ENCODE peak calls at places on chromosomes 6 and 20, in four cellular contexts. W, M, P and O are unnamed samples. For H3K36me3 and H3K27me3, the result is how much of the 10 kb centered on the place peaks cover.

GRCh38 chr6:81487489-81487888 is 265.0 kb downstream of the TENT5A start:
- DNase-seq in W (peak), M (peak), P (no peak), O (peak)

GRCh38 chr6:135866445-135867143 is 15.1 kb downstream of the PDE7B start:
- DNase-seq in W (no peak), M (no peak), P (no peak), O (no peak)

GRCh38 chr6:1424306-1424927 is 35.0 kb downstream of the FOXF2 start:
- DNase-seq in W (peak), M (peak), P (no peak), O (peak)

GRCh38 chr6:40160826-40161225 is 226.6 kb upstream of the MOCS1 start:
- DNase-seq in W (no peak), M (no peak), P (no peak), O (no peak)

GRCh38 chr6:75210885-75211739 is 5.3 kb upstream of the COL12A1 start:
- DNase-seq in W (peak), M (peak), P (peak), O (no peak)

GRCh38 chr20:45823949-45824835 is 2.9 kb downstream of the TNNC2 start:
- DNase-seq in W (no peak), M (peak), P (peak), O (no peak)

GRCh38 chr6:6564154-6564553 is 24.4 kb upstream of the LY86 start:
- DNase-seq in W (no peak), M (no peak), P (no peak), O (no peak)

GRCh38 chr6:496649-497048 is 105.1 kb downstream of the IRF4 start:
- DNase-seq in W (no peak), M (no peak), P (no peak), O (no peak)

GRCh38 chr20:54362283-54362682 is 113.1 kb upstream of the DOK5 start:
- DNase-seq in W (no peak), M (no peak), P (no peak), O (no peak)

GRCh38 chr6:48736486-48737206 is 625.6 kb upstream of the PTCHD4 start:
- DNase-seq in W (peak), M (no peak), P (peak), O (no peak)

GRCh38 chr20:62143976-62144825 is 632 bp downstream of the SS18L1 start:
- DNase-seq in W (peak), M (peak), P (peak), O (peak)

GRCh38 chr6:113339173-113339572 is 518.0 kb upstream of the MARCKS start:
- DNase-seq in W (no peak), M (no peak), P (no peak), O (no peak)

GRCh38 chr6:41638002-41638800 is at the start of gene MDFI:
- DNase-seq in W (no peak), M (no peak), P (no peak), O (no peak)

GRCh38 chr20:16694176-16694575 is 35.6 kb upstream of the SNRPB2 start:
- DNase-seq in W (no peak), M (no peak), P (no peak), O (no peak)

GRCh38 chr20:4925842-4926530 is 75.3 kb downstream of the SLC23A2 start:
- DNase-seq in W (peak), M (peak), P (no peak), O (peak)

GRCh38 chr20:23125159-23125558 is 39.0 kb upstream of the CD93 start:
- DNase-seq in W (no peak), M (no peak), P (no peak), O (no peak)

GRCh38 chr20:21901470-21902275 is 196.2 kb downstream of the PAX1 start:
- DNase-seq in W (no peak), M (peak), P (no peak), O (peak)

GRCh38 chr6:63573140-63573898 is 1.0 kb downstream of the LOC128125822 start:
- DNase-seq in W (peak), M (peak), P (peak), O (peak)

GRCh38 chr6:924661-925060 is 231.7 kb upstream of the EXOC2 start:
- DNase-seq in W (no peak), M (no peak), P (no peak), O (no peak)

DNA sequence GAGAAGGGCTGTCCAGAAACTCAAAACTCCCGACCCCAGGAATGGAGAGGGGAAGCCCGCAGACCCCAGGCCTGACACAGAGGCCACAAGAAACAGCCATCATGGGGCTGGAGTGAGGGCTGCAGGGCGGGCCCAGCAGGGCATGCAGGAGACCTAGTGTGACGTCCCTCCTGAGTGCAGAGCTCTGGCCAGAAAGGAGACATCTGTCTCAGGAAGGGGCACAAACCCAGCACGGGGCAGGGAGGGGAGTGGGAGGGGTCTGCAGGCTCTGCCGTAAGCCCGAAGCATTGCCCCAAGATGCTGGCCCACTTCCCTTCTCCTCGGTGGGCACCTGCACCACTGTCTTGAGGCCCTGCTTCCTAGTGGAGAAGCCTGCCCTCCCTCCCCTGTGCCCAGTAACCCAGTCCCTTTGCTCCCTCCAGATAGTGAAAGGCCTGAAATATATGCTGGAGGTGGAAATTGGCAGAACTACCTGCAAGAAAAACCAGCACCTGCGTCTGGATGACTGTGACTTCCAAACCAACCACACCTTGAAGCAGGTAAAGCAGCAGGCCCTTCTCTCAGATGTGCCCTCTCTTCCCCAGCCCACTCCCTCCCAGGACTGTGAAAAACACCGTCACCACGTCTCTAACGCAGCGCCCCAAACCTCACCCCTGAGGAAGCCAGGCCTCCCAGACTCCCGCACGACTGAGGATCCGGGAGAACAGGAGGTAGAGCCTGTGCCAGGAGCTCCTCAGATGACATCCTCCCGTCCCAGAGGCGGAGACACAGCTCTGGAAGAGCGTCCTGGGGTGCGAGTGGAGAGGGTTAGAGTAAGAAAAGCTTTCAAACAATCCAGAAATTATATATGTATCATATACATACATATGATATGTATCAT is 9.7 kb downstream of the CST7 start:
- DNase-seq in W (no peak), M (peak), P (no peak), O (no peak)
- H3K36me3 ChIP-seq in W (under half), M (under half), P (under half), O (under half)

GRCh38 chr20:42634096-42634495 is 555.6 kb downstream of the PTPRT start:
- DNase-seq in W (no peak), M (no peak), P (no peak), O (no peak)
- H3K4me3 ChIP-seq in W (no peak), M (no peak), P (no peak), O (no peak)

DNA sequence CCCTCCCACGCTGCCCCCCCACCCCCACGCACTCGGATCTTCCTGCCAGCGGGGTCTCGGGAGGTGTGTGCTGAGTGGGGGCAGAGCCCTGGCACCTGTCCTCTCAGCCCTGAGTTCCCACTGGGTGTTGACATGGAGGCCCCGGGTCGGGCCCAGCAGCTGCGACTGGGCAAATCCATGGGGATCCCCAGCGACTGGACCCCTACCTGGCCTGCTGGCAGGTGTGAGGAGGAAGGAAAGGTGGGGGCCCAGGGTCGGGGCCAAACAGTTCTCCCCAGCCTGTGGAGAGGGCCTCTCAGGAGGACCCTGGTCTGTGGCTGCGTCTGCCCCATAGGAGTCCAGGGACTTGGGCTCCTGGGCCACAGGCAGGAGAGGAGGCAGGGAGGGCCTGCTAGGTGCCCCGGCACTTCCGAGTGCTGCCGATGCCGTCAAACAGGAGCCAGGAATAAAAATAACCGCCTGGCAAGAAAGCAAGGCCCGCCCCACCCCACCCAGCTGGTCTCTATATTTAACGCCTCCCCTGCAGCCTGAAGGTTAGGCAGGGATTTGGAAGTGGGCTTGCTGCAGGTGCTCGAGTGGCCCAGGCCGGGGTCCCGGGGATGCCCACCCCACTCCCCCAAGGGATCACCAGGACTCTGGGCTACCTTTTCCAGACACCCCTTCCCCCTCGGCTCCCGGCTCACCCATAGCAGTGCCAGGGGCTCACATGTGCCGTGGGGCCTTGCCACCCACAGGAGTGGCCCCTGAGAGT is 1.4 kb upstream of the EEF1A2 start:
- DNase-seq in W (no peak), M (no peak), P (no peak), O (no peak)
- H3K27me3 ChIP-seq in W (under half), M (under half), P (under half), O (under half)

GRCh38 chr20:58906894-58907293 is 54.4 kb downstream of the GNAS start:
- DNase-seq in W (peak), M (peak), P (peak), O (no peak)
- H3K36me3 ChIP-seq in W (half or more), M (under half), P (half or more), O (half or more)

DNA sequence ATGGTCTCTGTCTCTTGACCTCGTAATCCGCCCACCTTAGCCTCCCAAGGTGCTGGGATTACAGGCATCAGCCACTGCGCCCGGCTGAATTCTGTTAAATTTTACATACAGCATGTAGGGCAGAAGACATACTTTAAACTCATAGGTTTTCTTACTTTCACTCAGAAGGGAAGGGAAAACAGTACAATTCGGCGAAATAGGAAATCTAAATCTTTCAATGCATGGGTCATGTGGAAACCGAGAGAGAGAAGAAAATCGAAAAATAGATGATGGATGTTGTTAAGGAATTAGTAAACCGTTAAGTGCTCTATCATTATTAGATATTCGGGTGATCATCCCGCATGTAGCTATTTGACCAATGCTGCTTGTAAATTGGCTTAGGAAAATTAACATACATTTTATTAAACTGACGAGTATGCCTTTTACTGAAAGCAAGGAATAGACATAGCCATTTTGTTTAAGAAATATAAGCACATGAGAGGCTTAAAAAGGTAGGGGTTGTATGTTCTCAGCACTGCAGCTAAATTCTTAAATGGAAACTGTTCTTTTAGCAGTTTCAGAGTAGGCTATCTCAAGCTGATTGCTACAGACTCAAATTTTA is 164.7 kb upstream of the AGPAT4 start:
- DNase-seq in W (no peak), M (no peak), P (no peak), O (no peak)
- H3K4me3 ChIP-seq in W (no peak), M (no peak), P (no peak), O (no peak)

GRCh38 chr20:33304046-33304445 is 21.0 kb downstream of the BPIFB1 start:
- DNase-seq in W (no peak), M (no peak), P (peak), O (no peak)
- H3K27me3 ChIP-seq in W (under half), M (under half), P (under half), O (under half)

GRCh38 chr6:156846845-156847599 is 69.8 kb downstream of the ARID1B start:
- DNase-seq in W (no peak), M (no peak), P (no peak), O (no peak)

GRCh38 chr6:156842598-156843250 is 65.5 kb downstream of the ARID1B start:
- DNase-seq in W (no peak), M (no peak), P (no peak), O (no peak)

GRCh38 chr6:156848123-156848522 is 70.9 kb downstream of the ARID1B start:
- DNase-seq in W (no peak), M (no peak), P (no peak), O (no peak)

GRCh38 chr6:156844089-156844488 is 66.9 kb downstream of the ARID1B start:
- DNase-seq in W (no peak), M (no peak), P (no peak), O (no peak)

DNA sequence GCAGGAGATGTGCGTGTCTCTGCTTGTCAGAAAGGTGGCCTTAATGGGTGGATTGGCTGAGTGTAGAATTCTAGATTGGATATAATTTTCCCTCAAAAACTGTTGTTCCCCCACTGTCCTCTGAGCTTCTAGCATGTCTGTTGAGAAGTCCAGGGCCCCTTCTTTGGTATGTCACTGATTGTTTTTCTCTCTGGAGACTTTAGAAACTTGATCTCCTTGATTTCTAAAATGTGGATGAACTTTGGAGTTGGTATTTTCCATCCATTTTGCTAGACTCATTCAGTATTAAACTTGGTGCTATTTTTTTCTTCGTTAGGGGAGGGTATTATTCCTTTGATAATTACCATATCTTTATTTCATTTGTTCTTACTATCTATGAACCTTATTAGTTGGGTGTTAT is 68.3 kb downstream of the ARID1B start:
- DNase-seq in W (no peak), M (no peak), P (no peak), O (no peak)
- H3K36me3 ChIP-seq in W (under half), M (under half), P (under half), O (under half)

GRCh38 chr6:18216411-18216810 is 47.9 kb downstream of the DEK start:
- DNase-seq in W (peak), M (no peak), P (no peak), O (no peak)

GRCh38 chr6:18213439-18213838 is 50.9 kb downstream of the DEK start:
- DNase-seq in W (no peak), M (no peak), P (no peak), O (no peak)

GRCh38 chr6:18215436-18215835 is 48.9 kb downstream of the DEK start:
- DNase-seq in W (no peak), M (no peak), P (no peak), O (no peak)

GRCh38 chr6:18212231-18212630 is 52.1 kb downstream of the DEK start:
- DNase-seq in W (no peak), M (no peak), P (no peak), O (no peak)

GRCh38 chr6:18214003-18214402 is 50.3 kb downstream of the DEK start:
- DNase-seq in W (no peak), M (no peak), P (no peak), O (no peak)
- H3K4me3 ChIP-seq in W (no peak), M (no peak), P (no peak), O (no peak)

GRCh38 chr20:63154395-63154794 is 61.5 kb downstream of the YTHDF1 start:
- DNase-seq in W (no peak), M (no peak), P (no peak), O (no peak)
- H3K27me3 ChIP-seq in W (under half), M (under half), P (half or more), O (under half)

GRCh38 chr20:35547319-35547718 is 5.4 kb downstream of the ERGIC3 start:
- DNase-seq in W (no peak), M (no peak), P (no peak), O (no peak)
- H3K36me3 ChIP-seq in W (under half), M (under half), P (under half), O (half or more)